ENCODE peak calls at places on chromosome 22, in four cellular contexts. One of them, this sample, is unnamed.
A peak's percentile ranks its signal among the peaks of the same experiment; 100 is the strongest.

GRCh38 chr22:24578355-24579241 is 14.3 kb downstream of the LRRC75B start:
- DNase-seq in mucosa of gallbladder: peak; percentile 55
- DNase-seq in mucosa of descending colon: peak; percentile 71
- DNase-seq in CD8-positive, alpha-beta memory T cell: no peak
- DNase-seq in this sample: no peak

GRCh38 chr22:42261266-42261665 is 9.2 kb downstream of the TCF20 start:
- DNase-seq in mucosa of gallbladder: no peak
- DNase-seq in mucosa of descending colon: no peak
- DNase-seq in CD8-positive, alpha-beta memory T cell: no peak
- DNase-seq in this sample: no peak

GRCh38 chr22:49016909-49017768 is 810.5 kb downstream of the BRD1 start:
- DNase-seq in mucosa of gallbladder: peak; percentile 5
- DNase-seq in mucosa of descending colon: no peak
- DNase-seq in CD8-positive, alpha-beta memory T cell: no peak
- DNase-seq in this sample: no peak

GRCh38 chr22:40939202-40939601 is 12.0 kb upstream of the RBX1 start:
- DNase-seq in mucosa of gallbladder: no peak
- DNase-seq in mucosa of descending colon: no peak
- DNase-seq in CD8-positive, alpha-beta memory T cell: no peak
- DNase-seq in this sample: no peak

GRCh38 chr22:39966522-39966921 is 6.3 kb downstream of the TMA7B start:
- DNase-seq in mucosa of gallbladder: no peak
- DNase-seq in mucosa of descending colon: no peak
- DNase-seq in CD8-positive, alpha-beta memory T cell: no peak
- DNase-seq in this sample: no peak

GRCh38 chr22:45329536-45329936 is 19.8 kb downstream of the FAM118A start:
- DNase-seq in mucosa of gallbladder: peak; percentile 28
- DNase-seq in mucosa of descending colon: no peak
- DNase-seq in CD8-positive, alpha-beta memory T cell: no peak
- DNase-seq in this sample: no peak

GRCh38 chr22:44194569-44194968 is 13.8 kb downstream of the PARVG start:
- DNase-seq in mucosa of gallbladder: no peak
- DNase-seq in mucosa of descending colon: no peak
- DNase-seq in CD8-positive, alpha-beta memory T cell: no peak
- DNase-seq in this sample: no peak

GRCh38 chr22:44328762-44329161 is 16.0 kb upstream of the SHISAL1 start:
- DNase-seq in mucosa of gallbladder: no peak
- DNase-seq in mucosa of descending colon: no peak
- DNase-seq in CD8-positive, alpha-beta memory T cell: no peak
- DNase-seq in this sample: no peak

GRCh38 chr22:43796567-43796966 is 15.5 kb downstream of the EFCAB6 start:
- DNase-seq in mucosa of gallbladder: no peak
- DNase-seq in mucosa of descending colon: peak; percentile 15
- DNase-seq in CD8-positive, alpha-beta memory T cell: no peak
- DNase-seq in this sample: no peak

GRCh38 chr22:46638601-46639431 is 18.6 kb downstream of the GRAMD4 start:
- DNase-seq in mucosa of gallbladder: peak; percentile 58
- DNase-seq in mucosa of descending colon: no peak
- DNase-seq in CD8-positive, alpha-beta memory T cell: no peak
- DNase-seq in this sample: no peak

GRCh38 chr22:33221566-33221965 is 163.4 kb upstream of the SYN3 start:
- DNase-seq in mucosa of gallbladder: no peak
- DNase-seq in mucosa of descending colon: no peak
- DNase-seq in CD8-positive, alpha-beta memory T cell: no peak
- DNase-seq in this sample: no peak

GRCh38 chr22:25048659-25049657 is 96.4 kb downstream of the KIAA1671 start:
- DNase-seq in mucosa of gallbladder: peak; percentile 68
- DNase-seq in mucosa of descending colon: peak; percentile 74
- DNase-seq in CD8-positive, alpha-beta memory T cell: peak; percentile 55
- DNase-seq in this sample: peak; percentile 21

GRCh38 chr22:30921108-30921507 is 47.5 kb downstream of the MORC2 start:
- DNase-seq in mucosa of gallbladder: no peak
- DNase-seq in mucosa of descending colon: no peak
- DNase-seq in CD8-positive, alpha-beta memory T cell: no peak
- DNase-seq in this sample: no peak